ENCODE peak calls at places on chromosomes 4 and X, in seven cellular contexts. One of them, this sample, is unnamed.

GRCh38 chrX:103157511-103158316 is 57.2 kb upstream of the BEX4 start:
- DNase-seq in AG10803: peak; percentile 37
- DNase-seq in stimulated activated CD4-positive, alpha-beta T cell treated with anti-CD3 and anti-CD28 coated beads, Interleukin-4, amount 100 ng/mL, for 48 hours: no peak
- DNase-seq in T-helper 17 cell: peak; percentile 4
- DNase-seq in vagina: no peak
- DNase-seq in effector CD4-positive, alpha-beta T cell: no peak
- DNase-seq in ELF-1: peak; percentile 19
- DNase-seq in this sample: no peak

GRCh38 chrX:130108647-130109428 is 1.5 kb downstream of the ELF4 start:
- DNase-seq in vagina: no peak
- DNase-seq in effector CD4-positive, alpha-beta T cell: no peak
- DNase-seq in ELF-1: peak; percentile 58
- DNase-seq in T-helper 17 cell: no peak
- DNase-seq in AG10803: peak; percentile 39
- DNase-seq in stimulated activated CD4-positive, alpha-beta T cell treated with anti-CD3 and anti-CD28 coated beads, Interleukin-4, amount 100 ng/mL, for 48 hours: no peak
- DNase-seq in this sample: peak; percentile 41

GRCh38 chrX:48703642-48704481 is 7.3 kb downstream of the SUV39H1 start:
- DNase-seq in AG10803: peak; percentile 44
- DNase-seq in T-helper 17 cell: no peak
- DNase-seq in vagina: no peak
- DNase-seq in stimulated activated CD4-positive, alpha-beta T cell treated with anti-CD3 and anti-CD28 coated beads, Interleukin-4, amount 100 ng/mL, for 48 hours: no peak
- DNase-seq in effector CD4-positive, alpha-beta T cell: no peak
- DNase-seq in ELF-1: peak; percentile 85
- DNase-seq in this sample: no peak

GRCh38 chrX:150983526-150984163 is 510 bp downstream of the HMGB3 start:
- DNase-seq in T-helper 17 cell: no peak
- DNase-seq in stimulated activated CD4-positive, alpha-beta T cell treated with anti-CD3 and anti-CD28 coated beads, Interleukin-4, amount 100 ng/mL, for 48 hours: no peak
- DNase-seq in AG10803: no peak
- DNase-seq in ELF-1: no peak
- DNase-seq in effector CD4-positive, alpha-beta T cell: no peak
- DNase-seq in vagina: no peak
- DNase-seq in this sample: no peak

GRCh38 chrX:38817004-38817703 is 15.9 kb downstream of the MID1IP1 start:
- DNase-seq in effector CD4-positive, alpha-beta T cell: no peak
- DNase-seq in vagina: no peak
- DNase-seq in ELF-1: peak; percentile 69
- DNase-seq in stimulated activated CD4-positive, alpha-beta T cell treated with anti-CD3 and anti-CD28 coated beads, Interleukin-4, amount 100 ng/mL, for 48 hours: no peak
- DNase-seq in T-helper 17 cell: no peak
- DNase-seq in AG10803: peak; percentile 43
- DNase-seq in this sample: no peak

GRCh38 chr4:109027016-109027500 is 264.2 kb upstream of the ETNPPL start:
- DNase-seq in ELF-1: no peak
- DNase-seq in AG10803: no peak
- DNase-seq in vagina: no peak
- DNase-seq in stimulated activated CD4-positive, alpha-beta T cell treated with anti-CD3 and anti-CD28 coated beads, Interleukin-4, amount 100 ng/mL, for 48 hours: no peak
- DNase-seq in T-helper 17 cell: no peak
- DNase-seq in effector CD4-positive, alpha-beta T cell: no peak
- DNase-seq in this sample: no peak

GRCh38 chr4:80611366-80611765 is 275.8 kb downstream of the CFAP299 start:
- DNase-seq in AG10803: no peak
- DNase-seq in vagina: no peak
- DNase-seq in effector CD4-positive, alpha-beta T cell: no peak
- DNase-seq in ELF-1: no peak
- DNase-seq in T-helper 17 cell: no peak
- DNase-seq in stimulated activated CD4-positive, alpha-beta T cell treated with anti-CD3 and anti-CD28 coated beads, Interleukin-4, amount 100 ng/mL, for 48 hours: no peak
- DNase-seq in this sample: no peak

GRCh38 chr4:1562771-1563170 is 121.3 kb downstream of the FAM53A start:
- DNase-seq in stimulated activated CD4-positive, alpha-beta T cell treated with anti-CD3 and anti-CD28 coated beads, Interleukin-4, amount 100 ng/mL, for 48 hours: no peak
- DNase-seq in AG10803: no peak
- DNase-seq in T-helper 17 cell: no peak
- DNase-seq in vagina: no peak
- DNase-seq in effector CD4-positive, alpha-beta T cell: no peak
- DNase-seq in ELF-1: no peak
- DNase-seq in this sample: no peak

GRCh38 chr4:97987019-97987648 is 156.1 kb downstream of the STPG2 start:
- DNase-seq in T-helper 17 cell: no peak
- DNase-seq in vagina: no peak
- DNase-seq in ELF-1: peak; percentile 9
- DNase-seq in stimulated activated CD4-positive, alpha-beta T cell treated with anti-CD3 and anti-CD28 coated beads, Interleukin-4, amount 100 ng/mL, for 48 hours: no peak
- DNase-seq in AG10803: no peak
- DNase-seq in effector CD4-positive, alpha-beta T cell: no peak
- DNase-seq in this sample: no peak

GRCh38 chr4:177185151-177185550 is 124.5 kb upstream of the NEIL3 start:
- DNase-seq in stimulated activated CD4-positive, alpha-beta T cell treated with anti-CD3 and anti-CD28 coated beads, Interleukin-4, amount 100 ng/mL, for 48 hours: no peak
- DNase-seq in T-helper 17 cell: no peak
- DNase-seq in ELF-1: no peak
- DNase-seq in AG10803: peak; percentile 34
- DNase-seq in vagina: no peak
- DNase-seq in effector CD4-positive, alpha-beta T cell: no peak
- DNase-seq in this sample: no peak

This sample was measured in stimulated activated naive B cell treated with anti-CD40 and anti-IgM and Interleukin-4, amounts not matched to agents 10 μg/mL and 1 μg/mL and 100 μg/mL, for 72 hours.